ENCODE peak calls at places on chromosomes 11 and 22, in nine cellular contexts. One of them, this sample, is unnamed.

GRCh38 chr11:99240192-99241030 is 219.7 kb downstream of the CNTN5 start:
- DNase-seq in astrocyte of the spinal cord: no peak
- DNase-seq in astrocyte of the cerebellum: no peak
- DNase-seq in dorsolateral prefrontal cortex: no peak
- DNase-seq in GM20000: no peak
- DNase-seq in IMR-90: no peak
- DNase-seq in mucosa of descending colon: no peak
- DNase-seq in PC-3: no peak
- DNase-seq in H9: no peak
- DNase-seq in this sample: no peak

GRCh38 chr11:1994121-1994520 is 3.5 kb downstream of the H19 start:
- DNase-seq in astrocyte of the spinal cord: no peak
- DNase-seq in astrocyte of the cerebellum: no peak
- DNase-seq in dorsolateral prefrontal cortex: no peak
- DNase-seq in GM20000: no peak
- DNase-seq in IMR-90: no peak
- DNase-seq in mucosa of descending colon: no peak
- DNase-seq in PC-3: no peak
- DNase-seq in H9: no peak
- DNase-seq in this sample: no peak

GRCh38 chr11:34633990-34634725 is 13.3 kb downstream of the EHF start:
- DNase-seq in astrocyte of the spinal cord: no peak
- DNase-seq in astrocyte of the cerebellum: no peak
- DNase-seq in dorsolateral prefrontal cortex: no peak
- DNase-seq in GM20000: peak
- DNase-seq in IMR-90: peak
- DNase-seq in mucosa of descending colon: no peak
- DNase-seq in PC-3: peak
- DNase-seq in H9: no peak
- DNase-seq in this sample: peak

GRCh38 chr11:459511-460220 is 9.6 kb downstream of the PTDSS2 start:
- DNase-seq in astrocyte of the spinal cord: no peak
- DNase-seq in astrocyte of the cerebellum: no peak
- DNase-seq in dorsolateral prefrontal cortex: no peak
- DNase-seq in GM20000: no peak
- DNase-seq in IMR-90: no peak
- DNase-seq in mucosa of descending colon: peak
- DNase-seq in PC-3: no peak
- DNase-seq in H9: no peak
- DNase-seq in this sample: no peak

GRCh38 chr22:49881856-49882255 is 28.2 kb downstream of the ZBED4 start:
- DNase-seq in astrocyte of the spinal cord: no peak
- DNase-seq in astrocyte of the cerebellum: no peak
- DNase-seq in dorsolateral prefrontal cortex: no peak
- DNase-seq in GM20000: peak
- DNase-seq in IMR-90: no peak
- DNase-seq in mucosa of descending colon: no peak
- DNase-seq in PC-3: no peak
- DNase-seq in H9: no peak
- DNase-seq in this sample: no peak

GRCh38 chr11:120431633-120432032 is 79.9 kb upstream of the GRIK4 start:
- DNase-seq in astrocyte of the spinal cord: no peak
- DNase-seq in astrocyte of the cerebellum: peak
- DNase-seq in dorsolateral prefrontal cortex: no peak
- DNase-seq in GM20000: no peak
- DNase-seq in IMR-90: peak
- DNase-seq in mucosa of descending colon: no peak
- DNase-seq in PC-3: peak
- DNase-seq in H9: peak
- DNase-seq in this sample: no peak

GRCh38 chr11:118921121-118921928 is 4.4 kb downstream of the BCL9L start:
- DNase-seq in astrocyte of the spinal cord: peak
- DNase-seq in astrocyte of the cerebellum: no peak
- DNase-seq in dorsolateral prefrontal cortex: no peak
- DNase-seq in GM20000: no peak
- DNase-seq in IMR-90: peak
- DNase-seq in mucosa of descending colon: peak
- DNase-seq in PC-3: peak
- DNase-seq in H9: peak
- DNase-seq in this sample: no peak

GRCh38 chr11:14974723-14975587 is 2.8 kb upstream of the CALCA start:
- DNase-seq in astrocyte of the spinal cord: peak
- DNase-seq in astrocyte of the cerebellum: no peak
- DNase-seq in dorsolateral prefrontal cortex: no peak
- DNase-seq in GM20000: peak
- DNase-seq in IMR-90: peak
- DNase-seq in mucosa of descending colon: peak
- DNase-seq in PC-3: peak
- DNase-seq in H9: peak
- DNase-seq in this sample: peak

GRCh38 chr22:50696799-50697561 is 24.4 kb downstream of the SHANK3 start:
- DNase-seq in astrocyte of the spinal cord: no peak
- DNase-seq in astrocyte of the cerebellum: no peak
- DNase-seq in dorsolateral prefrontal cortex: peak
- DNase-seq in GM20000: no peak
- DNase-seq in IMR-90: no peak
- DNase-seq in mucosa of descending colon: peak
- DNase-seq in PC-3: peak
- DNase-seq in H9: peak
- DNase-seq in this sample: no peak

GRCh38 chr22:43734370-43735005 is 77.6 kb downstream of the EFCAB6 start:
- DNase-seq in astrocyte of the spinal cord: no peak
- DNase-seq in astrocyte of the cerebellum: no peak
- DNase-seq in dorsolateral prefrontal cortex: no peak
- DNase-seq in GM20000: no peak
- DNase-seq in IMR-90: no peak
- DNase-seq in mucosa of descending colon: no peak
- DNase-seq in PC-3: no peak
- DNase-seq in H9: no peak
- DNase-seq in this sample: no peak

GRCh38 chr22:22111267-22111751 is 128.7 kb upstream of the TOP3B start:
- DNase-seq in astrocyte of the spinal cord: peak
- DNase-seq in astrocyte of the cerebellum: peak
- DNase-seq in dorsolateral prefrontal cortex: no peak
- DNase-seq in GM20000: peak
- DNase-seq in IMR-90: peak
- DNase-seq in mucosa of descending colon: no peak
- DNase-seq in PC-3: peak
- DNase-seq in H9: no peak
- DNase-seq in this sample: peak

GRCh38 chr11:66607126-66607834 is 9.2 kb upstream of the RBM14 start:
- DNase-seq in astrocyte of the spinal cord: peak
- DNase-seq in astrocyte of the cerebellum: peak
- DNase-seq in dorsolateral prefrontal cortex: peak
- DNase-seq in GM20000: no peak
- DNase-seq in IMR-90: peak
- DNase-seq in mucosa of descending colon: peak
- DNase-seq in PC-3: no peak
- DNase-seq in H9: no peak
- DNase-seq in this sample: no peak

GRCh38 chr11:9852465-9852864 is 188.6 kb downstream of the SWAP70 start:
- DNase-seq in astrocyte of the spinal cord: peak
- DNase-seq in astrocyte of the cerebellum: no peak
- DNase-seq in dorsolateral prefrontal cortex: no peak
- DNase-seq in GM20000: no peak
- DNase-seq in IMR-90: no peak
- DNase-seq in mucosa of descending colon: no peak
- DNase-seq in PC-3: no peak
- DNase-seq in H9: no peak
- DNase-seq in this sample: no peak

DNA sequence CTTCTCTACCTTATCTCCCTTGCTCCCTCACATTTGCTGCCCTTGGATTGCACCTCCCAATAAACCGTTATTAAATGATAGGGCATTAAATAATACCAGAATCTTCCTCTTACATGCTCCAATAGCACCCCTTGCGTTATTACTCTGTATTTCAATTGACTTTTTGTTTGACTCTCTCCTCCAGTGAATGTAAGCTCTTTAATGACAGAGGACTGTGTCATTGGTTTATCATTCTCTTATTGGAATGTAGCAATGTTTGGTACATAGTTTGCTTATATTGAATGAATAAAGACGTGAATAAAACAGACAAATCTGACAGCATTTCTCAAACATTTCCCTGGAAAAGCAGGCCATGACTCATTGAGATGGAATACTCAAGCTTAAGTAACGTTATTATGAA is 8.7 kb upstream of the MPEG1 start:
- DNase-seq in astrocyte of the spinal cord: no peak
- DNase-seq in astrocyte of the cerebellum: no peak
- DNase-seq in dorsolateral prefrontal cortex: no peak
- DNase-seq in GM20000: no peak
- DNase-seq in IMR-90: peak
- DNase-seq in mucosa of descending colon: no peak
- DNase-seq in PC-3: peak
- DNase-seq in H9: no peak
- DNase-seq in this sample: no peak
- TF ChIP-seq CTCF in astrocyte of the spinal cord: no peak
- TF ChIP-seq CTCF in astrocyte of the cerebellum: no peak
- TF ChIP-seq CTCF in dorsolateral prefrontal cortex: no peak
- TF ChIP-seq CTCF in GM20000: no peak
- TF ChIP-seq CTCF in IMR-90: peak
- TF ChIP-seq CTCF in mucosa of descending colon: no peak
- TF ChIP-seq CTCF in PC-3: no peak
- TF ChIP-seq CTCF in H9: no peak
- TF ChIP-seq CTCF in this sample: no peak

DNA sequence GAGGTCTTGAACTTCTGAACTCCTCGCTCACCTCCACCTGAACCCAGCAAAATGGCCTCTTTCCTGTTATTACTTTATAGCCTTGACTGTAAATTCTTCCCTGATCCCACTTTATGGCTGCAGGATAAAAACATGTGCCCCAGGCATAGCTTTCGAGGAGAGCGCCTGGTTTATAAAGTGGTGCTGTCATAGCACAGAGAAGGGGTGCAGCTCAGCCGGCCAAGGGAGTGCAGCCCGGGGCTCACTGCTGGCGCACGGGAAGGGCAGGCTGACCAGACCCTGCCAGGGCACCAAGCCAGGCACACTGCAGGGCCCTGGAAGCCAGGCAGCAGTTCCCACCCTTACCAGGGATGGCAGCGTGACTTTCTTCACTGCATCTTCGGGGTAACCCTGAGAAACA is 50.9 kb downstream of the ISX start:
- DNase-seq in astrocyte of the spinal cord: no peak
- DNase-seq in astrocyte of the cerebellum: no peak
- DNase-seq in dorsolateral prefrontal cortex: no peak
- DNase-seq in GM20000: no peak
- DNase-seq in IMR-90: no peak
- DNase-seq in mucosa of descending colon: peak
- DNase-seq in PC-3: no peak
- DNase-seq in H9: no peak
- DNase-seq in this sample: no peak
- TF ChIP-seq CTCF in astrocyte of the spinal cord: no peak
- TF ChIP-seq CTCF in astrocyte of the cerebellum: no peak
- TF ChIP-seq CTCF in dorsolateral prefrontal cortex: no peak
- TF ChIP-seq CTCF in GM20000: no peak
- TF ChIP-seq CTCF in IMR-90: no peak
- TF ChIP-seq CTCF in mucosa of descending colon: no peak
- TF ChIP-seq CTCF in PC-3: no peak
- TF ChIP-seq CTCF in H9: peak
- TF ChIP-seq CTCF in this sample: no peak

GRCh38 chr22:33325232-33326004 is 267.2 kb upstream of the SYN3 start:
- DNase-seq in astrocyte of the spinal cord: no peak
- DNase-seq in astrocyte of the cerebellum: no peak
- DNase-seq in dorsolateral prefrontal cortex: no peak
- DNase-seq in GM20000: peak
- DNase-seq in IMR-90: no peak
- DNase-seq in mucosa of descending colon: no peak
- DNase-seq in PC-3: no peak
- DNase-seq in H9: no peak
- DNase-seq in this sample: peak

GRCh38 chr22:33326540-33327295 is 268.5 kb upstream of the SYN3 start:
- DNase-seq in astrocyte of the spinal cord: no peak
- DNase-seq in astrocyte of the cerebellum: no peak
- DNase-seq in dorsolateral prefrontal cortex: no peak
- DNase-seq in GM20000: no peak
- DNase-seq in IMR-90: no peak
- DNase-seq in mucosa of descending colon: no peak
- DNase-seq in PC-3: no peak
- DNase-seq in H9: no peak
- DNase-seq in this sample: no peak

GRCh38 chr22:33315954-33316353 is 257.8 kb upstream of the SYN3 start:
- DNase-seq in astrocyte of the spinal cord: no peak
- DNase-seq in astrocyte of the cerebellum: no peak
- DNase-seq in dorsolateral prefrontal cortex: no peak
- DNase-seq in GM20000: no peak
- DNase-seq in IMR-90: no peak
- DNase-seq in mucosa of descending colon: no peak
- DNase-seq in PC-3: no peak
- DNase-seq in H9: no peak
- DNase-seq in this sample: no peak

GRCh38 chr22:33324228-33324627 is 266.0 kb upstream of the SYN3 start:
- DNase-seq in astrocyte of the spinal cord: no peak
- DNase-seq in astrocyte of the cerebellum: no peak
- DNase-seq in dorsolateral prefrontal cortex: no peak
- DNase-seq in GM20000: no peak
- DNase-seq in IMR-90: no peak
- DNase-seq in mucosa of descending colon: no peak
- DNase-seq in PC-3: no peak
- DNase-seq in H9: no peak
- DNase-seq in this sample: no peak

GRCh38 chr22:33321466-33321865 is 263.3 kb upstream of the SYN3 start:
- DNase-seq in astrocyte of the spinal cord: no peak
- DNase-seq in astrocyte of the cerebellum: no peak
- DNase-seq in dorsolateral prefrontal cortex: no peak
- DNase-seq in GM20000: no peak
- DNase-seq in IMR-90: no peak
- DNase-seq in mucosa of descending colon: no peak
- DNase-seq in PC-3: no peak
- DNase-seq in H9: no peak
- DNase-seq in this sample: peak
- TF ChIP-seq CTCF in astrocyte of the spinal cord: no peak
- TF ChIP-seq CTCF in astrocyte of the cerebellum: no peak
- TF ChIP-seq CTCF in dorsolateral prefrontal cortex: no peak
- TF ChIP-seq CTCF in GM20000: no peak
- TF ChIP-seq CTCF in IMR-90: no peak
- TF ChIP-seq CTCF in mucosa of descending colon: no peak
- TF ChIP-seq CTCF in PC-3: no peak
- TF ChIP-seq CTCF in H9: no peak
- TF ChIP-seq CTCF in this sample: no peak

DNA sequence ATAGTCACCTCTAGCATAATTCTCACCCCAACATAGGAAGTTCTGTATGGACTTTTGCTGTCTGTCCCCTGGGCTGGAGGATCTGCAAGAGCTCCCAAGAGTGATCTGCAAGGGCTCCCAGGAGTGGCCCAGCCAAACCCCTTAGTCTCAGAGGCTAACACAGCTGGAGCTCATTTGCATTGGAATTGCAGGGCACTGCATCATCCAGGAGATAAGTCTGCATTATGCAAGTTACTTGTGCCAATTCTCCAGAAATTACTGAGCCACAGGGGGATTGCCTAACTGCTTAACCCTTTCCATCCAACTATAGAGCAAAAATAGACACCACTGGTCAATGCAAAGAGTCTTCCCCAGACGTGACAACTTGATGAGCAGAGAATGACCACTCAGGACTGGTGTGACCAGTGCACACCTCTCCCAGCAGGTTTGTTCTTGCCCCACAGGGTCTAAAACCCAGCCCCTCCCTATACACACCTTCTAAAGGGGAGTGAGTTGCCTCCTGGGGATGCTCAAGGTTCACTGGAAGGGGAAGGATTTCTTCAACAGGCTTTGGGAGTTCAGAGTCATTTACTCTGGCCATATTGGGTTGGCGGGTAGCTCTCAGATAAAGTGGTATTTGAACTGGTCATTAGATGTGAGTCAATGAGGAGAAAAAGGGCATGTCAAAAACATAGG is 38.4 kb downstream of the POU2AF3 start:
- DNase-seq in astrocyte of the spinal cord: peak
- DNase-seq in astrocyte of the cerebellum: peak
- DNase-seq in dorsolateral prefrontal cortex: no peak
- DNase-seq in GM20000: no peak
- DNase-seq in IMR-90: peak
- DNase-seq in mucosa of descending colon: no peak
- DNase-seq in PC-3: no peak
- DNase-seq in H9: peak
- DNase-seq in this sample: no peak
- TF ChIP-seq CTCF in astrocyte of the spinal cord: no peak
- TF ChIP-seq CTCF in astrocyte of the cerebellum: no peak
- TF ChIP-seq CTCF in dorsolateral prefrontal cortex: no peak
- TF ChIP-seq CTCF in GM20000: no peak
- TF ChIP-seq CTCF in IMR-90: no peak
- TF ChIP-seq CTCF in mucosa of descending colon: no peak
- TF ChIP-seq CTCF in PC-3: no peak
- TF ChIP-seq CTCF in H9: no peak
- TF ChIP-seq CTCF in this sample: no peak

This sample was measured in GM13976.